ENCODE peak calls at places on chromosomes 11 and 22, in eight cellular contexts. V is colonic mucosa; X is GM06990; S is HAP-1; T is effector memory CD4-positive, alpha-beta T cell; W is psoas muscle; F is neural progenitor cell; L is HepG2. H is an unnamed sample. For H3K27me3 and H3K36me3, the result is how much of the 10 kb centered on the place peaks cover.

GRCh38 chr11:5620606-5621521 is 3.9 kb upstream of the TRIM34 start:
- DNase-seq in V (peak), X (no peak), S (no peak), T (no peak), W (no peak), F (no peak), L (peak), H (no peak)

GRCh38 chr11:47981667-47982404 is 1.5 kb downstream of the PTPRJ start:
- DNase-seq in V (peak), X (peak), S (no peak), T (no peak), W (no peak), F (no peak), L (no peak), H (no peak)

GRCh38 chr11:12755510-12755909 is 81.3 kb downstream of the TEAD1 start:
- DNase-seq in V (no peak), X (no peak), S (no peak), T (no peak), W (no peak), F (no peak), L (no peak), H (no peak)

GRCh38 chr22:20080776-20081654 is 974 bp downstream of the DGCR8 start:
- DNase-seq in V (peak), X (peak), S (peak), T (no peak), W (no peak), F (peak), L (peak), H (no peak)

GRCh38 chr22:20748820-20749428 is 25.0 kb upstream of the SERPIND1 start:
- DNase-seq in V (peak), X (peak), S (no peak), T (no peak), W (no peak), F (no peak), L (no peak), H (no peak)

GRCh38 chr22:36027960-36028645 is 521 bp downstream of the RBFOX2 start:
- DNase-seq in V (peak), X (peak), S (no peak), T (no peak), W (no peak), F (peak), L (no peak), H (peak)

GRCh38 chr11:63858628-63859550 is 20.0 kb downstream of the MARK2 start:
- DNase-seq in V (peak), X (no peak), S (no peak), T (no peak), W (peak), F (no peak), L (peak), H (no peak)

GRCh38 chr22:26740253-26740652 is 82.9 kb downstream of the MIAT start:
- DNase-seq in V (no peak), X (no peak), S (no peak), T (no peak), W (no peak), F (peak), L (no peak), H (no peak)

GRCh38 chr11:95432714-95433503 is 201.9 kb upstream of the SESN3 start:
- DNase-seq in V (no peak), X (no peak), S (no peak), T (no peak), W (no peak), F (no peak), L (no peak), H (no peak)

GRCh38 chr22:17772963-17773605 is 1.2 kb downstream of the BID start:
- DNase-seq in V (no peak), X (no peak), S (no peak), T (no peak), W (no peak), F (no peak), L (no peak), H (no peak)

GRCh38 chr22:41175546-41175945 is 29.6 kb upstream of the L3MBTL2 start:
- DNase-seq in V (no peak), X (no peak), S (no peak), T (no peak), W (no peak), F (no peak), L (no peak), H (no peak)

GRCh38 chr11:36304349-36304748 is 8.3 kb downstream of the PRR5L start:
- DNase-seq in V (peak), X (no peak), S (no peak), T (no peak), W (no peak), F (no peak), L (no peak), H (no peak)

GRCh38 chr11:74905326-74905725 is 43.6 kb downstream of the XRRA1 start:
- DNase-seq in V (no peak), X (no peak), S (no peak), T (no peak), W (no peak), F (no peak), L (no peak), H (no peak)

GRCh38 chr22:31321421-31321820 is 24.7 kb downstream of the PATZ1 start:
- DNase-seq in V (no peak), X (no peak), S (no peak), T (no peak), W (no peak), F (no peak), L (no peak), H (no peak)

GRCh38 chr11:114057147-114057546 is 2.4 kb upstream of the ZBTB16 start:
- DNase-seq in V (no peak), X (no peak), S (no peak), T (no peak), W (no peak), F (no peak), L (no peak), H (no peak)

GRCh38 chr11:12674936-12675696 is 895 bp downstream of the TEAD1 start:
- DNase-seq in V (no peak), X (no peak), S (no peak), T (no peak), W (peak), F (peak), L (no peak), H (peak)

GRCh38 chr11:2448661-2449547 is 4.1 kb downstream of the KCNQ1 start:
- DNase-seq in V (no peak), X (no peak), S (no peak), T (no peak), W (peak), F (no peak), L (no peak), H (no peak)

GRCh38 chr11:113317297-113317696 is 2.9 kb downstream of the TTC12 start:
- DNase-seq in V (no peak), X (no peak), S (no peak), T (no peak), W (no peak), F (no peak), L (no peak), H (no peak)

GRCh38 chr11:106421673-106422292 is 344.3 kb downstream of the AASDHPPT start:
- DNase-seq in V (no peak), X (no peak), S (no peak), T (no peak), W (no peak), F (peak), L (no peak), H (no peak)

GRCh38 chr11:15816270-15816871 is 540.0 kb downstream of the SOX6 start:
- DNase-seq in V (no peak), X (no peak), S (no peak), T (no peak), W (no peak), F (no peak), L (no peak), H (no peak)

GRCh38 chr11:2944530-2944929 is 15.3 kb upstream of the PHLDA2 start:
- DNase-seq in V (no peak), X (no peak), S (no peak), T (no peak), W (no peak), F (no peak), L (no peak), H (no peak)

GRCh38 chr11:79400717-79401330 is 40.0 kb downstream of the TENM4 start:
- DNase-seq in V (peak), X (no peak), S (peak), T (no peak), W (no peak), F (peak), L (peak), H (no peak)

GRCh38 chr11:37002831-37003230 is 404.8 kb upstream of the RAG2 start:
- DNase-seq in V (no peak), X (no peak), S (no peak), T (no peak), W (no peak), F (no peak), L (no peak), H (no peak)

GRCh38 chr11:2510626-2511402 is 66.0 kb downstream of the KCNQ1 start:
- DNase-seq in V (no peak), X (no peak), S (no peak), T (no peak), W (peak), F (no peak), L (no peak), H (no peak)

GRCh38 chr11:70569996-70570692 is 171.8 kb downstream of the CTTN start:
- DNase-seq in V (no peak), X (no peak), S (no peak), T (no peak), W (peak), F (no peak), L (no peak), H (no peak)

GRCh38 chr22:36330127-36330526 is 57.6 kb downstream of the MYH9 start:
- DNase-seq in V (no peak), X (no peak), S (no peak), T (no peak), W (no peak), F (no peak), L (no peak), H (no peak)

GRCh38 chr11:86740628-86741488 is 59.5 kb upstream of the PRSS23 start:
- DNase-seq in V (peak), X (no peak), S (no peak), T (no peak), W (peak), F (peak), L (peak), H (no peak)

GRCh38 chr22:36562261-36562835 is 33.4 kb upstream of the EIF3D start:
- DNase-seq in V (no peak), X (no peak), S (no peak), T (no peak), W (no peak), F (no peak), L (no peak), H (no peak)

GRCh38 chr11:12253843-12254281 is 123.5 kb upstream of the PARVA start:
- DNase-seq in V (peak), X (no peak), S (no peak), T (no peak), W (no peak), F (no peak), L (peak), H (no peak)

GRCh38 chr11:96008161-96008560 is 84.3 kb upstream of the MTMR2 start:
- DNase-seq in V (no peak), X (no peak), S (no peak), T (no peak), W (no peak), F (no peak), L (no peak), H (no peak)

GRCh38 chr11:5036671-5037070 is 9.7 kb upstream of the OR52J3 start:
- DNase-seq in V (no peak), X (no peak), S (no peak), T (no peak), W (no peak), F (no peak), L (no peak), H (no peak)

GRCh38 chr11:132088551-132088950 is 718.1 kb downstream of the NTM start:
- DNase-seq in V (no peak), X (no peak), S (no peak), T (no peak), W (no peak), F (no peak), L (no peak), H (no peak)

GRCh38 chr11:110169738-110170137 is 76.5 kb downstream of the ZC3H12C start:
- DNase-seq in V (no peak), X (no peak), S (no peak), T (no peak), W (no peak), F (no peak), L (no peak), H (no peak)

GRCh38 chr11:57410287-57410686 is 16.6 kb downstream of the SLC43A3 start:
- DNase-seq in V (no peak), X (no peak), S (no peak), T (no peak), W (no peak), F (no peak), L (no peak), H (no peak)

GRCh38 chr22:27980424-27981148 is 61.5 kb upstream of the PITPNB start:
- DNase-seq in V (no peak), X (no peak), S (no peak), T (no peak), W (no peak), F (peak), L (no peak), H (no peak)

GRCh38 chr22:33519140-33519973 is 400.9 kb downstream of the LARGE1 start:
- DNase-seq in V (peak), X (peak), S (peak), T (no peak), W (no peak), F (peak), L (peak), H (no peak)

GRCh38 chr11:98155696-98156095 is 865.1 kb upstream of the CNTN5 start:
- DNase-seq in V (no peak), X (no peak), S (no peak), T (no peak), W (no peak), F (no peak), L (no peak), H (no peak)

GRCh38 chr22:24046024-24046423 is 34.9 kb downstream of the CABIN1 start:
- DNase-seq in V (no peak), X (peak), S (no peak), T (no peak), W (no peak), F (no peak), L (no peak), H (no peak)

GRCh38 chr11:79375818-79376550 is 64.8 kb downstream of the TENM4 start:
- DNase-seq in V (no peak), X (no peak), S (peak), T (no peak), W (no peak), F (peak), L (no peak), H (no peak)

GRCh38 chr22:27329471-27329870 is 472.1 kb downstream of the MN1 start:
- DNase-seq in V (no peak), X (no peak), S (no peak), T (no peak), W (no peak), F (peak), L (no peak), H (no peak)

GRCh38 chr22:50074551-50075042 is 10.6 kb downstream of the MLC1 start:
- DNase-seq in V (peak), X (no peak), S (no peak), T (no peak), W (no peak), F (no peak), L (no peak), H (no peak)
- H3K27me3 ChIP-seq in V (under half), X (under half), S (under half), T (under half), W (under half), F (under half), L (under half), H (under half)

DNA sequence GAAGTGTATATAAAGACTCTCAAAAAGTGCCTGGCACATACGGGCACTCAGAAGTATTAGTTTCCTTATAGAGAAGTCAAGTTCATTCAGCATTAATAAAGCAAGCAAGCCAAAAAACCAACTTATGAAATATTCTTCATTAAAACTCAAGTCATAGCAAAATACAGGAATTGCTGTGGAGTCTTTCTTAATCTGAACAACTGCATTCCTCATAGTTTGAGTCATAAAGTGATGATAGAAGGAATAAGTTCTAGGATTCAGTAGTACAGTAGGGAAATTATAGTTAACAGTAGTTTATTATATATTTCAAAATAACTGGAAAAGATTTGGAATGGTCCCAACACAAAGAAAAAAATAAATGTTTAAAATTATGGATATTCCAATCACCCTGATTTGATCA is 200.3 kb downstream of the C11orf91 start:
- DNase-seq in V (no peak), X (no peak), S (no peak), T (no peak), W (no peak), F (no peak), L (no peak), H (no peak)
- H3K36me3 ChIP-seq in V (under half), X (under half), S (under half), T (under half), W (under half), F (under half), L (under half), H (under half)

GRCh38 chr11:27703453-27703852 is 3.2 kb upstream of the BDNF start:
- DNase-seq in V (no peak), X (no peak), S (no peak), T (no peak), W (no peak), F (no peak), L (no peak), H (no peak)
- H3K27me3 ChIP-seq in V (under half), X (under half), S (under half), T (under half), W (under half), F (half or more), L (under half), H (under half)

GRCh38 chr11:82239498-82239897 is 494.2 kb downstream of the FAM181B start:
- DNase-seq in V (no peak), X (no peak), S (no peak), T (no peak), W (no peak), F (no peak), L (no peak), H (no peak)
- H3K36me3 ChIP-seq in V (under half), X (under half), S (under half), T (under half), W (under half), F (under half), L (under half), H (under half)

DNA sequence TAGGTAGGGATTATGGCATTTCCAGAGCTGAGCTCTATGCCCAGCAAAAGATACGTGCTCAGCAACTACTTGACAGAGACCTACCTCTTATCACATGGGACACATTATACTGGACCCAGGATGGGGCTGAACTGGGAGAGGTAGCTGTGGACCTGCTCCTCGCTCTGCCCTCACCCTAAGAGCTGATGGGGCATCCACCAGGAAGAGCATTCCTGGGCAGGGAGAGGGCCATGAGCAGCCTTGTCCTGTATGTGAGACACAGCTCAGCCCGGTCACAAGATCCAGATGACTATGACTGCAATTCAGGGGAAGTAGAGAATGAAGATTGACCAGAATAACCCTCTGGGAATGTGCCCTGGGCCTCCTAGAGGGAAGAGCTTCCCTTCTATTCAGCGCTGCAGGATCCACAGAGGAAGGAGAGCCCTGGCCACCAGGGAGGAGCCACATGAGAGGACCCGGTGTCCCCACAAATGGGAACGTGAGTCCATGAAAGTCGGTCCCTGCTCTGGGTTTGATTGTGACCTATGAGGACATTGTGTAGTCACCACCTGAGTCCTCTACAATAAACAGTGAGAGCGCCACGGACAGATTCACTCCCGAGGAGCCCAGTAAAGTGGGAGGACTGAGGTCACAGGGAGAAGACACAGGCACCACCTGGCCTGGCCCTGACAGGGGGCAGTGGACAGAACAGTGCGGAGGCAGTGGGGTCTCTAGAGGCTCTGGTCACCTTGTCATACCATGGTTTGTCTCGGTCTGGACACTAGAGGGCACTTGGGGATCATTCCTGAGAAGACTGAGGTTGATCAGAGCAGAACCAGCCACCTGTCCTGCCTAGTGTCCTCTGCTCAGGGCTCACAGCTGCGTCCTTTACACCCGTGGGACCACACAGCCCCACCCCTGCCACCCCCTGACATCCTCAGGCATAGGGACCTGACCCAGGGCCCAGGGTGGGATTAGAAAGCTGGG is 99.5 kb downstream of the ZNF280B start:
- DNase-seq in V (no peak), X (peak), S (peak), T (no peak), W (no peak), F (peak), L (peak), H (no peak)
- H3K27me3 ChIP-seq in V (under half), X (under half), S (under half), T (under half), W (under half), F (half or more), L (under half), H (under half)

GRCh38 chr11:68044898-68045351 is 6.1 kb downstream of the TCIRG1 start:
- DNase-seq in V (no peak), X (no peak), S (no peak), T (no peak), W (peak), F (no peak), L (no peak), H (no peak)
- H3K36me3 ChIP-seq in V (under half), X (half or more), S (under half), T (half or more), W (under half), F (under half), L (under half), H (under half)